ENCODE peak calls at places on chromosomes 6 and 20, in eight cellular contexts. Y is progenitor cell of endocrine pancreas, Q is A549, J is retinal pigment epithelial cell, V is hepatocyte, K is kidney epithelial cell, M is fibroblast of lung, S is PC-3. U is an unnamed sample.

GRCh38 chr20:34062651-34063482 is 49.2 kb downstream of the EIF2S2 start:
- DNase-seq in M (peak), K (no peak), Q (no peak), V (no peak), Y (no peak), S (no peak), J (no peak), U (no peak)

GRCh38 chr20:20517296-20517695 is 149.4 kb downstream of the INSM1 start:
- DNase-seq in Y (no peak), S (no peak), M (no peak), K (no peak), Q (no peak), J (no peak), V (no peak), U (no peak)

GRCh38 chr6:79335133-79335674 is 100.7 kb upstream of the HMGN3 start:
- DNase-seq in V (no peak), Q (no peak), M (no peak), K (no peak), S (no peak), Y (no peak), J (peak), U (no peak)

GRCh38 chr20:31494131-31494530 is 19.0 kb downstream of the REM1 start:
- DNase-seq in K (no peak), M (peak), S (peak), Q (peak), V (peak), J (no peak), Y (no peak), U (no peak)

GRCh38 chr6:134379086-134379485 is 61.2 kb upstream of the SGK1 start:
- DNase-seq in S (peak), J (no peak), M (no peak), K (no peak), Q (no peak), Y (peak), V (peak), U (no peak)

GRCh38 chr6:20696676-20697075 is 162.4 kb downstream of the CDKAL1 start:
- DNase-seq in J (no peak), V (no peak), Q (no peak), S (no peak), K (no peak), M (peak), Y (no peak), U (peak)

GRCh38 chr6:113205563-113205962 is 651.6 kb upstream of the MARCKS start:
- DNase-seq in S (no peak), J (no peak), Q (no peak), K (no peak), V (no peak), Y (no peak), M (peak), U (no peak)

GRCh38 chr20:37755665-37756064 is 61.8 kb downstream of the CTNNBL1 start:
- DNase-seq in S (no peak), J (no peak), M (no peak), V (peak), Y (no peak), K (no peak), Q (no peak), U (no peak)

GRCh38 chr6:11810039-11810541 is 31.5 kb upstream of the ADTRP start:
- DNase-seq in V (peak), J (peak), Q (peak), S (peak), K (peak), M (peak), Y (no peak), U (peak)

GRCh38 chr6:41531591-41532582 is 14.3 kb upstream of the FOXP4 start:
- DNase-seq in J (no peak), Y (no peak), V (peak), Q (no peak), S (peak), M (peak), K (no peak), U (peak)

GRCh38 chr20:34240121-34240520 is 1.1 kb upstream of the ASIP start:
- DNase-seq in S (no peak), V (no peak), Q (no peak), Y (no peak), J (no peak), M (no peak), K (no peak), U (no peak)

GRCh38 chr6:124858564-124858963 is 103.7 kb upstream of the RNF217 start:
- DNase-seq in V (no peak), Y (no peak), Q (no peak), M (no peak), J (no peak), K (no peak), S (no peak), U (no peak)

GRCh38 chr6:79261666-79262065 is 27.2 kb upstream of the HMGN3 start:
- DNase-seq in J (no peak), K (no peak), Q (no peak), M (no peak), V (no peak), Y (no peak), S (no peak), U (no peak)

GRCh38 chr6:143090314-143091044 is 29.8 kb downstream of the AIG1 start:
- DNase-seq in K (no peak), S (no peak), J (no peak), Q (no peak), V (no peak), Y (no peak), M (no peak), U (no peak)

GRCh38 chr6:125100018-125100652 is 53.4 kb upstream of the TPD52L1 start:
- DNase-seq in Y (no peak), Q (no peak), K (no peak), M (no peak), S (no peak), V (no peak), J (no peak), U (no peak)

GRCh38 chr20:48246391-48246790 is 461.1 kb upstream of the SULF2 start:
- DNase-seq in V (no peak), S (no peak), Q (no peak), J (no peak), M (no peak), K (no peak), Y (no peak), U (no peak)

GRCh38 chr6:80508885-80509630 is 402.6 kb downstream of the BCKDHB start:
- DNase-seq in K (no peak), M (no peak), J (no peak), V (no peak), S (peak), Y (no peak), Q (no peak), U (no peak)

GRCh38 chr20:46013826-46014516 is 5.3 kb downstream of the MMP9 start:
- DNase-seq in M (no peak), S (peak), Q (peak), J (no peak), K (no peak), Y (peak), V (peak), U (no peak)

DNA sequence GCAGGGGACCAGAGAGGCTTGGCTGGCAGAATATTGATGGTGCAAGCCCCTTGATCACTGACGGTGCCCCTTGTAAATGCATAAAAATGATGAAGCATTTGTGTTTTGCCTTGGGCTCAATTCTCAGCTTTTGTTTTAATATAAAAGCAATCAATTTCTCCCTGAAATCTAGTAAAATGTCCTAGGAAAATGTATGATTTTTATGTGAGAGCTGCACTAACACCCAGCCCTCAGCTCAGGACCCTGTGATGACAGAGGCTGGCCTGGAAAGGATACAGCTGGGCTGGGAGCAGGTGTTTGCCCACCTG is 84.7 kb upstream of the PHACTR3 start:
- DNase-seq in Q (no peak), Y (no peak), K (no peak), S (no peak), V (no peak), J (no peak), M (no peak), U (no peak)
- TF ChIP-seq CTCF in Q (no peak), Y (no peak), K (no peak), S (no peak), V (no peak), J (no peak), M (no peak), U (no peak)

GRCh38 chr6:135592276-135592675 is 94.7 kb upstream of the AHI1 start:
- DNase-seq in J (no peak), V (no peak), S (no peak), Q (no peak), Y (no peak), K (no peak), M (peak), U (no peak)

DNA sequence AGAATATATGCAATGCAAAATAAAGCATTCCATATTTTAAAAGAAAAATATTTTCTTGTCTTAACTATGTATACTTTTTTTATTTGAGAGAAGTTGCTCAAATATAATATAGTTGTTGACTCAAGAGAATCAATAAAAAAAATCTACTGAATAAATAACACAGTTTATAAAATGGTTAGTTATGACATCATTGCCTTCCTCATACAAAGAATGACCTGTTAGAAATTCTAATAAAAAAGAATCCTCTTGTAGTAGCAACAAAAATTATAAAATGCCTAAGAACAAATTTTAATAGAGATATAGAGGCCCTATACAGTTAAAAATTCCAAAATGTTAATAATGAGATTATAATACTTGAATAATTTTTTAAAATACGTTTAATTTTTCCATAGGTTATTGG is 96.5 kb upstream of the AHI1 start:
- DNase-seq in K (no peak), J (no peak), M (no peak), S (no peak), Q (no peak), V (no peak), Y (no peak), U (no peak)
- TF ChIP-seq CTCF in K (no peak), J (no peak), M (no peak), S (no peak), Q (no peak), V (no peak), Y (no peak), U (no peak)

GRCh38 chr6:35552285-35552917 is 39.7 kb upstream of the TULP1 start:
- DNase-seq in S (peak), Q (peak), J (no peak), K (no peak), M (no peak), V (peak), Y (no peak), U (no peak)
- TF ChIP-seq CTCF in S (peak), Q (peak), J (peak), K (peak), M (peak), V (peak), Y (peak), U (peak)

DNA sequence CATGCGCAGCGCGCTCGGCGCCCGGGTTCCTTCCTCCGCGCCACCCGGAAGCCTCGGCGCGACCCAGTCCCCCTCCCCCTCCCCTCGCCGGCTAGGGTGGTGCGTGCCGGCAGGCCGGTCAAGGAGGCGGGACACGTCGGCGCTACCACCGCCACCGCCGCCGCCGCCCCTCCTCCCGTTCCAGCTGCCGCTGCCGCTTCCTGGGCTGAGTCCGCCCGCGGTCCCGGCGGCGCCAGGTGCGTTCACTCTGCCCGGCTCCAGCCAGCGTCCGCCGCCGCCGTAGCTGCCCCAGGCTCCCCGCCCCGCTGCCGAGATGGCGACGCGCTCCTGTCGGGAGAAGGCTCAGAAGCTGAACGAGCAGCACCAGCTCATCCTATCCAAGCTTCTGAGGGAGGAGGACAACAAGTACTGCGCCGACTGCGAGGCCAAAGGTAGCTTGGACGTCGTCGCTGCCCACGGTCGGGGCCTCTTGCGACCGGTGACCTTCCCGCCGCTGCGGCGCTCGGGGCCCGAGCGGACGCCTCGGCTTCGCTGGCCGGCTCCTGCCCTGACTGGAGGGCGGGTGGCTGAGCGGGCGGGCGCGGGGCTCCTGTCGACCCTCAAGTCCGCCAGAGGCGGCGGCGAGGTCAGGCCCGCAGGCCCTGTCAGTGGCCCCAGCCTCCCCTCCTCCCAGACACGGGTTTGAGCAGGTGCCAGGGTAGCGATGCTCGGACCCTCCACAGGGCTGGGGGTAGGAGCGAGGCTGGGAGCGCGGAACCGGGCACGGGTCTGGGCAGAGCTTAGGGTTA is at the start of gene SMAP1:
- DNase-seq in K (peak), M (peak), J (peak), S (peak), Q (peak), V (peak), Y (peak), U (peak)
- TF ChIP-seq CTCF in K (no peak), M (no peak), J (no peak), S (no peak), Q (no peak), V (no peak), Y (peak), U (no peak)

GRCh38 chr20:15584507-15584906 is 988.7 kb downstream of the KIF16B start:
- DNase-seq in V (no peak), S (no peak), M (no peak), Q (no peak), J (no peak), K (no peak), Y (no peak), U (no peak)
- TF ChIP-seq CTCF in V (no peak), S (no peak), M (no peak), Q (no peak), J (no peak), K (no peak), Y (no peak), U (no peak)

GRCh38 chr6:111478064-111478476 is 4.9 kb downstream of the REV3L start:
- DNase-seq in K (no peak), V (no peak), Y (no peak), J (no peak), M (peak), Q (no peak), S (peak), U (no peak)

GRCh38 chr6:111480988-111481830 is 1.8 kb downstream of the REV3L start:
- DNase-seq in Y (no peak), V (no peak), J (no peak), S (no peak), K (no peak), M (peak), Q (no peak), U (no peak)

GRCh38 chr6:111477481-111477938 is 5.5 kb downstream of the REV3L start:
- DNase-seq in J (no peak), Y (no peak), M (peak), S (no peak), K (peak), V (no peak), Q (no peak), U (no peak)

GRCh38 chr6:111481836-111482235 is 1.2 kb downstream of the REV3L start:
- DNase-seq in J (no peak), Q (no peak), S (peak), M (no peak), K (no peak), V (no peak), Y (no peak), U (no peak)

DNA sequence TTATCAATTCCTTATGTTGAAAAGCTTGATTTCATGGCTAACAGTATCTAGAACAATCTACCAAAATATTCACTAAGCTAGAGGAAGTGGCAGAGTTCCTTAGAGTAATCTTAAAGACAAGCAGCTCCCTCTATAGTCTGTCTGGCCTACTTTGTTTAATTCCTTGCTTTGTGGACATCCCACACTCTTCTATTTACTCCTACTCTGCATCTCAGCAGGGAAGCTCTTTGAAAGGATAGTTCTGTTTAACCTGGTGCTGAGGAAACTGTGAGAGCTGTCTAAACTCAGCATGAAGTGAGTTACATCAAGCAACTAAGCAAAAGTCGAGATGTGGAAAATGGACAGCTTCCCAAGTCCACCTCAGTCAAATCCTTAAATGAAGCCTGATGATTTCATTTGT is 4.3 kb downstream of the REV3L start:
- DNase-seq in K (no peak), M (peak), V (peak), Y (no peak), Q (no peak), J (no peak), S (peak), U (no peak)
- TF ChIP-seq CTCF in K (peak), M (peak), V (peak), Y (no peak), Q (peak), J (peak), S (peak), U (peak)

GRCh38 chr6:145214570-145214969 is 520.8 kb downstream of the EPM2A start:
- DNase-seq in K (no peak), M (peak), Q (no peak), J (no peak), Y (no peak), V (peak), S (peak), U (peak)
- TF ChIP-seq CTCF in K (peak), M (peak), Q (peak), J (peak), Y (peak), V (peak), S (peak), U (peak)

GRCh38 chr6:148272597-148272996 is 70.0 kb upstream of the SASH1 start:
- DNase-seq in K (no peak), Y (no peak), S (no peak), M (no peak), J (no peak), Q (no peak), V (no peak), U (no peak)
- TF ChIP-seq CTCF in K (no peak), Y (no peak), S (no peak), M (no peak), J (no peak), Q (no peak), V (no peak), U (no peak)

GRCh38 chr6:139374357-139375238 is at the start of gene CITED2:
- DNase-seq in K (no peak), Y (peak), S (peak), Q (peak), V (peak), M (peak), J (peak), U (peak)
- TF ChIP-seq CTCF in K (no peak), Y (peak), S (no peak), Q (no peak), V (peak), M (no peak), J (no peak), U (peak)

U was measured in AG09319.